ENCODE peak calls at places on chromosomes 5 and 9, in seven cellular contexts. A is MV-4-11; V is pulmonary artery endothelial cell; G is T-helper 17 cell; D is stimulated activated naive CD4-positive, alpha-beta T cell; O is activated gamma-delta T cell treated with anti-CD3 and anti-CD28 coated beads, Interleukin-2, amount 50 U/mL, for 16 hours; W is anterior cingulate cortex. R is an unnamed sample.

GRCh38 chr9:132410642-132411041 is 631 bp downstream of the CFAP77 start:
- DNase-seq in G (no peak), V (no peak), W (no peak), O (no peak), A (peak), D (no peak), R (no peak)

GRCh38 chr9:86978413-86978812 is 31.1 kb upstream of the GAS1 start:
- DNase-seq in O (no peak), D (no peak), W (no peak), G (no peak), A (no peak), V (no peak), R (no peak)

GRCh38 chr5:86979801-86980510 is 287.7 kb upstream of the RASA1 start:
- DNase-seq in W (no peak), O (no peak), G (no peak), V (peak), A (peak), D (no peak), R (no peak)

GRCh38 chr9:122807271-122807900 is 7.5 kb downstream of the OR1K1 start:
- DNase-seq in O (no peak), A (no peak), G (no peak), W (no peak), V (no peak), D (no peak), R (no peak)

GRCh38 chr5:139263431-139263975 is 30.0 kb upstream of the MATR3 start:
- DNase-seq in A (peak), W (no peak), D (no peak), G (no peak), V (no peak), O (no peak), R (no peak)

GRCh38 chr9:91948423-91949292 is 1.4 kb downstream of the ROR2 start:
- DNase-seq in W (no peak), G (no peak), V (no peak), O (no peak), A (no peak), D (no peak), R (peak)

GRCh38 chr5:92594031-92594430 is 987.0 kb downstream of the NR2F1-AS1 start:
- DNase-seq in A (no peak), G (no peak), O (no peak), W (no peak), D (no peak), V (no peak), R (no peak)

GRCh38 chr9:131490514-131490913 is 12.2 kb upstream of the POMT1 start:
- DNase-seq in A (no peak), W (no peak), O (no peak), V (no peak), D (no peak), G (no peak), R (no peak)

GRCh38 chr5:168312606-168313297 is 21.3 kb downstream of the WWC1 start:
- DNase-seq in G (no peak), O (no peak), V (no peak), W (no peak), A (peak), D (no peak), R (no peak)

GRCh38 chr5:174617910-174618309 is 106.5 kb upstream of the MSX2 start:
- DNase-seq in G (no peak), D (no peak), O (no peak), W (no peak), V (no peak), A (no peak), R (no peak)

GRCh38 chr5:65674749-65675148 is 47.2 kb downstream of the SGTB start:
- DNase-seq in O (no peak), G (no peak), D (no peak), V (no peak), A (no peak), W (no peak), R (no peak)

GRCh38 chr9:132716007-132716406 is 45.7 kb downstream of the GTF3C4 start:
- DNase-seq in O (no peak), D (no peak), V (no peak), W (no peak), A (no peak), G (no peak), R (no peak)